ENCODE peak calls at places on chromosomes 5 and 9, in ten cellular contexts. One of them, this sample, is unnamed.

GRCh38 chr5:150640311-150641005 is at the start of gene SYNPO:
- DNase-seq in activated T-helper 1 cell treated with anti-CD3 and anti-CD28 coated beads, Interleukin-12 subunit alpha, Interleukin-12 subunit beta, Interleukin-2, Interleukin-4 antibody, amounts not matched to agents 30 ng/mL and 10 ng/mL and 1 ng/mL, durations not matched to agents 14 hours and 24 hours and 36 hours: no peak
- DNase-seq in nucleus accumbens: no peak
- DNase-seq in GM19239: no peak
- DNase-seq in stimulated activated naive CD8-positive, alpha-beta T cell treated with anti-CD3 and anti-CD28 coated beads, Interleukin-15, amount 100 ng/mL, for 72 hours: no peak
- DNase-seq in fibroblast of the conjunctiva: peak; percentile 75
- DNase-seq in AG04450: peak; percentile 80
- DNase-seq in CD8-positive, alpha-beta memory T cell: no peak
- DNase-seq in stimulated activated CD4-positive, alpha-beta T cell treated with anti-CD3 and anti-CD28 coated beads, Interleukin-4, amount 100 ng/mL, for 48 hours: no peak
- DNase-seq in effector memory CD8-positive, alpha-beta T cell: no peak
- DNase-seq in this sample: no peak

GRCh38 chr5:108650997-108651396 is 96.7 kb upstream of the FER start:
- DNase-seq in activated T-helper 1 cell treated with anti-CD3 and anti-CD28 coated beads, Interleukin-12 subunit alpha, Interleukin-12 subunit beta, Interleukin-2, Interleukin-4 antibody, amounts not matched to agents 30 ng/mL and 10 ng/mL and 1 ng/mL, durations not matched to agents 14 hours and 24 hours and 36 hours: no peak
- DNase-seq in nucleus accumbens: no peak
- DNase-seq in GM19239: no peak
- DNase-seq in stimulated activated naive CD8-positive, alpha-beta T cell treated with anti-CD3 and anti-CD28 coated beads, Interleukin-15, amount 100 ng/mL, for 72 hours: no peak
- DNase-seq in fibroblast of the conjunctiva: no peak
- DNase-seq in AG04450: no peak
- DNase-seq in CD8-positive, alpha-beta memory T cell: no peak
- DNase-seq in stimulated activated CD4-positive, alpha-beta T cell treated with anti-CD3 and anti-CD28 coated beads, Interleukin-4, amount 100 ng/mL, for 48 hours: no peak
- DNase-seq in effector memory CD8-positive, alpha-beta T cell: no peak
- DNase-seq in this sample: no peak

GRCh38 chr9:114652776-114653555 is 4.6 kb downstream of the TEX53 start:
- DNase-seq in activated T-helper 1 cell treated with anti-CD3 and anti-CD28 coated beads, Interleukin-12 subunit alpha, Interleukin-12 subunit beta, Interleukin-2, Interleukin-4 antibody, amounts not matched to agents 30 ng/mL and 10 ng/mL and 1 ng/mL, durations not matched to agents 14 hours and 24 hours and 36 hours: no peak
- DNase-seq in nucleus accumbens: no peak
- DNase-seq in GM19239: no peak
- DNase-seq in stimulated activated naive CD8-positive, alpha-beta T cell treated with anti-CD3 and anti-CD28 coated beads, Interleukin-15, amount 100 ng/mL, for 72 hours: no peak
- DNase-seq in fibroblast of the conjunctiva: no peak
- DNase-seq in AG04450: no peak
- DNase-seq in CD8-positive, alpha-beta memory T cell: no peak
- DNase-seq in stimulated activated CD4-positive, alpha-beta T cell treated with anti-CD3 and anti-CD28 coated beads, Interleukin-4, amount 100 ng/mL, for 48 hours: no peak
- DNase-seq in effector memory CD8-positive, alpha-beta T cell: no peak
- DNase-seq in this sample: no peak

GRCh38 chr5:73902327-73903051 is 276.5 kb downstream of the ARHGEF28 start:
- DNase-seq in activated T-helper 1 cell treated with anti-CD3 and anti-CD28 coated beads, Interleukin-12 subunit alpha, Interleukin-12 subunit beta, Interleukin-2, Interleukin-4 antibody, amounts not matched to agents 30 ng/mL and 10 ng/mL and 1 ng/mL, durations not matched to agents 14 hours and 24 hours and 36 hours: no peak
- DNase-seq in nucleus accumbens: no peak
- DNase-seq in GM19239: peak; percentile 31
- DNase-seq in stimulated activated naive CD8-positive, alpha-beta T cell treated with anti-CD3 and anti-CD28 coated beads, Interleukin-15, amount 100 ng/mL, for 72 hours: peak; percentile 13
- DNase-seq in fibroblast of the conjunctiva: peak; percentile 57
- DNase-seq in AG04450: no peak
- DNase-seq in CD8-positive, alpha-beta memory T cell: no peak
- DNase-seq in stimulated activated CD4-positive, alpha-beta T cell treated with anti-CD3 and anti-CD28 coated beads, Interleukin-4, amount 100 ng/mL, for 48 hours: no peak
- DNase-seq in effector memory CD8-positive, alpha-beta T cell: no peak
- DNase-seq in this sample: no peak

GRCh38 chr9:70554881-70555280 is 140.4 kb upstream of the KLF9 start:
- DNase-seq in activated T-helper 1 cell treated with anti-CD3 and anti-CD28 coated beads, Interleukin-12 subunit alpha, Interleukin-12 subunit beta, Interleukin-2, Interleukin-4 antibody, amounts not matched to agents 30 ng/mL and 10 ng/mL and 1 ng/mL, durations not matched to agents 14 hours and 24 hours and 36 hours: no peak
- DNase-seq in nucleus accumbens: no peak
- DNase-seq in GM19239: no peak
- DNase-seq in stimulated activated naive CD8-positive, alpha-beta T cell treated with anti-CD3 and anti-CD28 coated beads, Interleukin-15, amount 100 ng/mL, for 72 hours: no peak
- DNase-seq in fibroblast of the conjunctiva: no peak
- DNase-seq in AG04450: no peak
- DNase-seq in CD8-positive, alpha-beta memory T cell: no peak
- DNase-seq in stimulated activated CD4-positive, alpha-beta T cell treated with anti-CD3 and anti-CD28 coated beads, Interleukin-4, amount 100 ng/mL, for 48 hours: no peak
- DNase-seq in effector memory CD8-positive, alpha-beta T cell: no peak
- DNase-seq in this sample: no peak

GRCh38 chr5:149130121-149130931 is 11.0 kb upstream of the ABLIM3 start:
- DNase-seq in activated T-helper 1 cell treated with anti-CD3 and anti-CD28 coated beads, Interleukin-12 subunit alpha, Interleukin-12 subunit beta, Interleukin-2, Interleukin-4 antibody, amounts not matched to agents 30 ng/mL and 10 ng/mL and 1 ng/mL, durations not matched to agents 14 hours and 24 hours and 36 hours: no peak
- DNase-seq in nucleus accumbens: no peak
- DNase-seq in GM19239: no peak
- DNase-seq in stimulated activated naive CD8-positive, alpha-beta T cell treated with anti-CD3 and anti-CD28 coated beads, Interleukin-15, amount 100 ng/mL, for 72 hours: no peak
- DNase-seq in fibroblast of the conjunctiva: no peak
- DNase-seq in AG04450: no peak
- DNase-seq in CD8-positive, alpha-beta memory T cell: no peak
- DNase-seq in stimulated activated CD4-positive, alpha-beta T cell treated with anti-CD3 and anti-CD28 coated beads, Interleukin-4, amount 100 ng/mL, for 48 hours: no peak
- DNase-seq in effector memory CD8-positive, alpha-beta T cell: no peak
- DNase-seq in this sample: no peak

GRCh38 chr5:17252543-17252942 is 35.1 kb downstream of the BASP1 start:
- DNase-seq in activated T-helper 1 cell treated with anti-CD3 and anti-CD28 coated beads, Interleukin-12 subunit alpha, Interleukin-12 subunit beta, Interleukin-2, Interleukin-4 antibody, amounts not matched to agents 30 ng/mL and 10 ng/mL and 1 ng/mL, durations not matched to agents 14 hours and 24 hours and 36 hours: no peak
- DNase-seq in nucleus accumbens: no peak
- DNase-seq in GM19239: no peak
- DNase-seq in stimulated activated naive CD8-positive, alpha-beta T cell treated with anti-CD3 and anti-CD28 coated beads, Interleukin-15, amount 100 ng/mL, for 72 hours: no peak
- DNase-seq in fibroblast of the conjunctiva: no peak
- DNase-seq in AG04450: no peak
- DNase-seq in CD8-positive, alpha-beta memory T cell: no peak
- DNase-seq in stimulated activated CD4-positive, alpha-beta T cell treated with anti-CD3 and anti-CD28 coated beads, Interleukin-4, amount 100 ng/mL, for 48 hours: no peak
- DNase-seq in effector memory CD8-positive, alpha-beta T cell: no peak
- DNase-seq in this sample: no peak

GRCh38 chr5:59608745-59609144 is 284.8 kb downstream of the PDE4D start:
- DNase-seq in activated T-helper 1 cell treated with anti-CD3 and anti-CD28 coated beads, Interleukin-12 subunit alpha, Interleukin-12 subunit beta, Interleukin-2, Interleukin-4 antibody, amounts not matched to agents 30 ng/mL and 10 ng/mL and 1 ng/mL, durations not matched to agents 14 hours and 24 hours and 36 hours: no peak
- DNase-seq in nucleus accumbens: no peak
- DNase-seq in GM19239: no peak
- DNase-seq in stimulated activated naive CD8-positive, alpha-beta T cell treated with anti-CD3 and anti-CD28 coated beads, Interleukin-15, amount 100 ng/mL, for 72 hours: peak; percentile 31
- DNase-seq in fibroblast of the conjunctiva: no peak
- DNase-seq in AG04450: no peak
- DNase-seq in CD8-positive, alpha-beta memory T cell: no peak
- DNase-seq in stimulated activated CD4-positive, alpha-beta T cell treated with anti-CD3 and anti-CD28 coated beads, Interleukin-4, amount 100 ng/mL, for 48 hours: no peak
- DNase-seq in effector memory CD8-positive, alpha-beta T cell: no peak
- DNase-seq in this sample: no peak

GRCh38 chr5:91016954-91017690 is 366.0 kb downstream of the ARRDC3 start:
- DNase-seq in activated T-helper 1 cell treated with anti-CD3 and anti-CD28 coated beads, Interleukin-12 subunit alpha, Interleukin-12 subunit beta, Interleukin-2, Interleukin-4 antibody, amounts not matched to agents 30 ng/mL and 10 ng/mL and 1 ng/mL, durations not matched to agents 14 hours and 24 hours and 36 hours: no peak
- DNase-seq in nucleus accumbens: no peak
- DNase-seq in GM19239: no peak
- DNase-seq in stimulated activated naive CD8-positive, alpha-beta T cell treated with anti-CD3 and anti-CD28 coated beads, Interleukin-15, amount 100 ng/mL, for 72 hours: no peak
- DNase-seq in fibroblast of the conjunctiva: peak; percentile 80
- DNase-seq in AG04450: peak; percentile 6
- DNase-seq in CD8-positive, alpha-beta memory T cell: no peak
- DNase-seq in stimulated activated CD4-positive, alpha-beta T cell treated with anti-CD3 and anti-CD28 coated beads, Interleukin-4, amount 100 ng/mL, for 48 hours: no peak
- DNase-seq in effector memory CD8-positive, alpha-beta T cell: no peak
- DNase-seq in this sample: no peak

GRCh38 chr5:16685069-16685468 is 68.3 kb upstream of the RETREG1 start:
- DNase-seq in activated T-helper 1 cell treated with anti-CD3 and anti-CD28 coated beads, Interleukin-12 subunit alpha, Interleukin-12 subunit beta, Interleukin-2, Interleukin-4 antibody, amounts not matched to agents 30 ng/mL and 10 ng/mL and 1 ng/mL, durations not matched to agents 14 hours and 24 hours and 36 hours: no peak
- DNase-seq in nucleus accumbens: no peak
- DNase-seq in GM19239: no peak
- DNase-seq in stimulated activated naive CD8-positive, alpha-beta T cell treated with anti-CD3 and anti-CD28 coated beads, Interleukin-15, amount 100 ng/mL, for 72 hours: no peak
- DNase-seq in fibroblast of the conjunctiva: no peak
- DNase-seq in AG04450: no peak
- DNase-seq in CD8-positive, alpha-beta memory T cell: no peak
- DNase-seq in stimulated activated CD4-positive, alpha-beta T cell treated with anti-CD3 and anti-CD28 coated beads, Interleukin-4, amount 100 ng/mL, for 48 hours: no peak
- DNase-seq in effector memory CD8-positive, alpha-beta T cell: no peak
- DNase-seq in this sample: no peak

GRCh38 chr9:117306032-117306431 is 108.8 kb downstream of the ASTN2 start:
- DNase-seq in activated T-helper 1 cell treated with anti-CD3 and anti-CD28 coated beads, Interleukin-12 subunit alpha, Interleukin-12 subunit beta, Interleukin-2, Interleukin-4 antibody, amounts not matched to agents 30 ng/mL and 10 ng/mL and 1 ng/mL, durations not matched to agents 14 hours and 24 hours and 36 hours: no peak
- DNase-seq in nucleus accumbens: no peak
- DNase-seq in GM19239: no peak
- DNase-seq in stimulated activated naive CD8-positive, alpha-beta T cell treated with anti-CD3 and anti-CD28 coated beads, Interleukin-15, amount 100 ng/mL, for 72 hours: no peak
- DNase-seq in fibroblast of the conjunctiva: no peak
- DNase-seq in AG04450: no peak
- DNase-seq in CD8-positive, alpha-beta memory T cell: no peak
- DNase-seq in stimulated activated CD4-positive, alpha-beta T cell treated with anti-CD3 and anti-CD28 coated beads, Interleukin-4, amount 100 ng/mL, for 48 hours: no peak
- DNase-seq in effector memory CD8-positive, alpha-beta T cell: no peak
- DNase-seq in this sample: no peak

GRCh38 chr5:32935292-32935691 is 224.2 kb downstream of the NPR3 start:
- DNase-seq in activated T-helper 1 cell treated with anti-CD3 and anti-CD28 coated beads, Interleukin-12 subunit alpha, Interleukin-12 subunit beta, Interleukin-2, Interleukin-4 antibody, amounts not matched to agents 30 ng/mL and 10 ng/mL and 1 ng/mL, durations not matched to agents 14 hours and 24 hours and 36 hours: no peak
- DNase-seq in nucleus accumbens: no peak
- DNase-seq in GM19239: no peak
- DNase-seq in stimulated activated naive CD8-positive, alpha-beta T cell treated with anti-CD3 and anti-CD28 coated beads, Interleukin-15, amount 100 ng/mL, for 72 hours: no peak
- DNase-seq in fibroblast of the conjunctiva: no peak
- DNase-seq in AG04450: no peak
- DNase-seq in CD8-positive, alpha-beta memory T cell: no peak
- DNase-seq in stimulated activated CD4-positive, alpha-beta T cell treated with anti-CD3 and anti-CD28 coated beads, Interleukin-4, amount 100 ng/mL, for 48 hours: no peak
- DNase-seq in effector memory CD8-positive, alpha-beta T cell: no peak
- DNase-seq in this sample: no peak

GRCh38 chr5:58407042-58407709 is 52.7 kb downstream of the PLK2 start:
- DNase-seq in activated T-helper 1 cell treated with anti-CD3 and anti-CD28 coated beads, Interleukin-12 subunit alpha, Interleukin-12 subunit beta, Interleukin-2, Interleukin-4 antibody, amounts not matched to agents 30 ng/mL and 10 ng/mL and 1 ng/mL, durations not matched to agents 14 hours and 24 hours and 36 hours: no peak
- DNase-seq in nucleus accumbens: no peak
- DNase-seq in GM19239: no peak
- DNase-seq in stimulated activated naive CD8-positive, alpha-beta T cell treated with anti-CD3 and anti-CD28 coated beads, Interleukin-15, amount 100 ng/mL, for 72 hours: no peak
- DNase-seq in fibroblast of the conjunctiva: peak; percentile 4
- DNase-seq in AG04450: peak; percentile 55
- DNase-seq in CD8-positive, alpha-beta memory T cell: no peak
- DNase-seq in stimulated activated CD4-positive, alpha-beta T cell treated with anti-CD3 and anti-CD28 coated beads, Interleukin-4, amount 100 ng/mL, for 48 hours: no peak
- DNase-seq in effector memory CD8-positive, alpha-beta T cell: no peak
- DNase-seq in this sample: no peak

GRCh38 chr9:98215266-98215665 is 22.8 kb upstream of the CORO2A start:
- DNase-seq in activated T-helper 1 cell treated with anti-CD3 and anti-CD28 coated beads, Interleukin-12 subunit alpha, Interleukin-12 subunit beta, Interleukin-2, Interleukin-4 antibody, amounts not matched to agents 30 ng/mL and 10 ng/mL and 1 ng/mL, durations not matched to agents 14 hours and 24 hours and 36 hours: no peak
- DNase-seq in nucleus accumbens: no peak
- DNase-seq in GM19239: no peak
- DNase-seq in stimulated activated naive CD8-positive, alpha-beta T cell treated with anti-CD3 and anti-CD28 coated beads, Interleukin-15, amount 100 ng/mL, for 72 hours: no peak
- DNase-seq in fibroblast of the conjunctiva: no peak
- DNase-seq in AG04450: no peak
- DNase-seq in CD8-positive, alpha-beta memory T cell: no peak
- DNase-seq in stimulated activated CD4-positive, alpha-beta T cell treated with anti-CD3 and anti-CD28 coated beads, Interleukin-4, amount 100 ng/mL, for 48 hours: no peak
- DNase-seq in effector memory CD8-positive, alpha-beta T cell: no peak
- DNase-seq in this sample: no peak

GRCh38 chr9:8599937-8600336 is 800.4 kb upstream of the DMAC1 start:
- DNase-seq in activated T-helper 1 cell treated with anti-CD3 and anti-CD28 coated beads, Interleukin-12 subunit alpha, Interleukin-12 subunit beta, Interleukin-2, Interleukin-4 antibody, amounts not matched to agents 30 ng/mL and 10 ng/mL and 1 ng/mL, durations not matched to agents 14 hours and 24 hours and 36 hours: no peak
- DNase-seq in nucleus accumbens: peak; percentile 22
- DNase-seq in GM19239: no peak
- DNase-seq in stimulated activated naive CD8-positive, alpha-beta T cell treated with anti-CD3 and anti-CD28 coated beads, Interleukin-15, amount 100 ng/mL, for 72 hours: no peak
- DNase-seq in fibroblast of the conjunctiva: no peak
- DNase-seq in AG04450: no peak
- DNase-seq in CD8-positive, alpha-beta memory T cell: no peak
- DNase-seq in stimulated activated CD4-positive, alpha-beta T cell treated with anti-CD3 and anti-CD28 coated beads, Interleukin-4, amount 100 ng/mL, for 48 hours: no peak
- DNase-seq in effector memory CD8-positive, alpha-beta T cell: no peak
- DNase-seq in this sample: no peak

GRCh38 chr9:899440-900184 is 58.1 kb downstream of the DMRT1 start:
- DNase-seq in activated T-helper 1 cell treated with anti-CD3 and anti-CD28 coated beads, Interleukin-12 subunit alpha, Interleukin-12 subunit beta, Interleukin-2, Interleukin-4 antibody, amounts not matched to agents 30 ng/mL and 10 ng/mL and 1 ng/mL, durations not matched to agents 14 hours and 24 hours and 36 hours: no peak
- DNase-seq in nucleus accumbens: no peak
- DNase-seq in GM19239: no peak
- DNase-seq in stimulated activated naive CD8-positive, alpha-beta T cell treated with anti-CD3 and anti-CD28 coated beads, Interleukin-15, amount 100 ng/mL, for 72 hours: no peak
- DNase-seq in fibroblast of the conjunctiva: no peak
- DNase-seq in AG04450: no peak
- DNase-seq in CD8-positive, alpha-beta memory T cell: no peak
- DNase-seq in stimulated activated CD4-positive, alpha-beta T cell treated with anti-CD3 and anti-CD28 coated beads, Interleukin-4, amount 100 ng/mL, for 48 hours: no peak
- DNase-seq in effector memory CD8-positive, alpha-beta T cell: no peak
- DNase-seq in this sample: no peak

GRCh38 chr5:40877371-40877988 is 31.8 kb upstream of the C7 start:
- DNase-seq in activated T-helper 1 cell treated with anti-CD3 and anti-CD28 coated beads, Interleukin-12 subunit alpha, Interleukin-12 subunit beta, Interleukin-2, Interleukin-4 antibody, amounts not matched to agents 30 ng/mL and 10 ng/mL and 1 ng/mL, durations not matched to agents 14 hours and 24 hours and 36 hours: no peak
- DNase-seq in nucleus accumbens: no peak
- DNase-seq in GM19239: no peak
- DNase-seq in stimulated activated naive CD8-positive, alpha-beta T cell treated with anti-CD3 and anti-CD28 coated beads, Interleukin-15, amount 100 ng/mL, for 72 hours: peak; percentile 14
- DNase-seq in fibroblast of the conjunctiva: no peak
- DNase-seq in AG04450: no peak
- DNase-seq in CD8-positive, alpha-beta memory T cell: no peak
- DNase-seq in stimulated activated CD4-positive, alpha-beta T cell treated with anti-CD3 and anti-CD28 coated beads, Interleukin-4, amount 100 ng/mL, for 48 hours: peak; percentile 5
- DNase-seq in effector memory CD8-positive, alpha-beta T cell: no peak
- DNase-seq in this sample: no peak

GRCh38 chr9:6667633-6668280 is 22.2 kb upstream of the GLDC start:
- DNase-seq in activated T-helper 1 cell treated with anti-CD3 and anti-CD28 coated beads, Interleukin-12 subunit alpha, Interleukin-12 subunit beta, Interleukin-2, Interleukin-4 antibody, amounts not matched to agents 30 ng/mL and 10 ng/mL and 1 ng/mL, durations not matched to agents 14 hours and 24 hours and 36 hours: no peak
- DNase-seq in nucleus accumbens: no peak
- DNase-seq in GM19239: no peak
- DNase-seq in stimulated activated naive CD8-positive, alpha-beta T cell treated with anti-CD3 and anti-CD28 coated beads, Interleukin-15, amount 100 ng/mL, for 72 hours: no peak
- DNase-seq in fibroblast of the conjunctiva: peak; percentile 16
- DNase-seq in AG04450: no peak
- DNase-seq in CD8-positive, alpha-beta memory T cell: no peak
- DNase-seq in stimulated activated CD4-positive, alpha-beta T cell treated with anti-CD3 and anti-CD28 coated beads, Interleukin-4, amount 100 ng/mL, for 48 hours: no peak
- DNase-seq in effector memory CD8-positive, alpha-beta T cell: no peak
- DNase-seq in this sample: no peak

GRCh38 chr5:116504593-116504992 is 70.0 kb downstream of the SEMA6A start:
- DNase-seq in activated T-helper 1 cell treated with anti-CD3 and anti-CD28 coated beads, Interleukin-12 subunit alpha, Interleukin-12 subunit beta, Interleukin-2, Interleukin-4 antibody, amounts not matched to agents 30 ng/mL and 10 ng/mL and 1 ng/mL, durations not matched to agents 14 hours and 24 hours and 36 hours: no peak
- DNase-seq in nucleus accumbens: no peak
- DNase-seq in GM19239: no peak
- DNase-seq in stimulated activated naive CD8-positive, alpha-beta T cell treated with anti-CD3 and anti-CD28 coated beads, Interleukin-15, amount 100 ng/mL, for 72 hours: no peak
- DNase-seq in fibroblast of the conjunctiva: no peak
- DNase-seq in AG04450: no peak
- DNase-seq in CD8-positive, alpha-beta memory T cell: no peak
- DNase-seq in stimulated activated CD4-positive, alpha-beta T cell treated with anti-CD3 and anti-CD28 coated beads, Interleukin-4, amount 100 ng/mL, for 48 hours: no peak
- DNase-seq in effector memory CD8-positive, alpha-beta T cell: no peak
- DNase-seq in this sample: no peak

GRCh38 chr5:17001418-17001817 is 65.3 kb upstream of the MYO10 start:
- DNase-seq in activated T-helper 1 cell treated with anti-CD3 and anti-CD28 coated beads, Interleukin-12 subunit alpha, Interleukin-12 subunit beta, Interleukin-2, Interleukin-4 antibody, amounts not matched to agents 30 ng/mL and 10 ng/mL and 1 ng/mL, durations not matched to agents 14 hours and 24 hours and 36 hours: no peak
- DNase-seq in nucleus accumbens: no peak
- DNase-seq in GM19239: no peak
- DNase-seq in stimulated activated naive CD8-positive, alpha-beta T cell treated with anti-CD3 and anti-CD28 coated beads, Interleukin-15, amount 100 ng/mL, for 72 hours: no peak
- DNase-seq in fibroblast of the conjunctiva: no peak
- DNase-seq in AG04450: no peak
- DNase-seq in CD8-positive, alpha-beta memory T cell: no peak
- DNase-seq in stimulated activated CD4-positive, alpha-beta T cell treated with anti-CD3 and anti-CD28 coated beads, Interleukin-4, amount 100 ng/mL, for 48 hours: no peak
- DNase-seq in effector memory CD8-positive, alpha-beta T cell: no peak
- DNase-seq in this sample: no peak

GRCh38 chr5:142931896-142932686 is 161.9 kb downstream of the ARHGAP26 start:
- DNase-seq in activated T-helper 1 cell treated with anti-CD3 and anti-CD28 coated beads, Interleukin-12 subunit alpha, Interleukin-12 subunit beta, Interleukin-2, Interleukin-4 antibody, amounts not matched to agents 30 ng/mL and 10 ng/mL and 1 ng/mL, durations not matched to agents 14 hours and 24 hours and 36 hours: no peak
- DNase-seq in nucleus accumbens: no peak
- DNase-seq in GM19239: no peak
- DNase-seq in stimulated activated naive CD8-positive, alpha-beta T cell treated with anti-CD3 and anti-CD28 coated beads, Interleukin-15, amount 100 ng/mL, for 72 hours: no peak
- DNase-seq in fibroblast of the conjunctiva: no peak
- DNase-seq in AG04450: no peak
- DNase-seq in CD8-positive, alpha-beta memory T cell: no peak
- DNase-seq in stimulated activated CD4-positive, alpha-beta T cell treated with anti-CD3 and anti-CD28 coated beads, Interleukin-4, amount 100 ng/mL, for 48 hours: no peak
- DNase-seq in effector memory CD8-positive, alpha-beta T cell: no peak
- DNase-seq in this sample: no peak

GRCh38 chr5:155008669-155009068 is 4.9 kb upstream of the KIF4B start:
- DNase-seq in activated T-helper 1 cell treated with anti-CD3 and anti-CD28 coated beads, Interleukin-12 subunit alpha, Interleukin-12 subunit beta, Interleukin-2, Interleukin-4 antibody, amounts not matched to agents 30 ng/mL and 10 ng/mL and 1 ng/mL, durations not matched to agents 14 hours and 24 hours and 36 hours: no peak
- DNase-seq in nucleus accumbens: no peak
- DNase-seq in GM19239: no peak
- DNase-seq in stimulated activated naive CD8-positive, alpha-beta T cell treated with anti-CD3 and anti-CD28 coated beads, Interleukin-15, amount 100 ng/mL, for 72 hours: no peak
- DNase-seq in fibroblast of the conjunctiva: no peak
- DNase-seq in AG04450: no peak
- DNase-seq in CD8-positive, alpha-beta memory T cell: no peak
- DNase-seq in stimulated activated CD4-positive, alpha-beta T cell treated with anti-CD3 and anti-CD28 coated beads, Interleukin-4, amount 100 ng/mL, for 48 hours: no peak
- DNase-seq in effector memory CD8-positive, alpha-beta T cell: no peak
- DNase-seq in this sample: no peak

GRCh38 chr5:132057498-132058255 is 2.8 kb upstream of the IL3 start:
- DNase-seq in activated T-helper 1 cell treated with anti-CD3 and anti-CD28 coated beads, Interleukin-12 subunit alpha, Interleukin-12 subunit beta, Interleukin-2, Interleukin-4 antibody, amounts not matched to agents 30 ng/mL and 10 ng/mL and 1 ng/mL, durations not matched to agents 14 hours and 24 hours and 36 hours: no peak
- DNase-seq in nucleus accumbens: no peak
- DNase-seq in GM19239: no peak
- DNase-seq in stimulated activated naive CD8-positive, alpha-beta T cell treated with anti-CD3 and anti-CD28 coated beads, Interleukin-15, amount 100 ng/mL, for 72 hours: peak; percentile 8
- DNase-seq in fibroblast of the conjunctiva: no peak
- DNase-seq in AG04450: no peak
- DNase-seq in CD8-positive, alpha-beta memory T cell: no peak
- DNase-seq in stimulated activated CD4-positive, alpha-beta T cell treated with anti-CD3 and anti-CD28 coated beads, Interleukin-4, amount 100 ng/mL, for 48 hours: no peak
- DNase-seq in effector memory CD8-positive, alpha-beta T cell: no peak
- DNase-seq in this sample: no peak

GRCh38 chr9:27303219-27303618 is 6.3 kb upstream of the EQTN start:
- DNase-seq in activated T-helper 1 cell treated with anti-CD3 and anti-CD28 coated beads, Interleukin-12 subunit alpha, Interleukin-12 subunit beta, Interleukin-2, Interleukin-4 antibody, amounts not matched to agents 30 ng/mL and 10 ng/mL and 1 ng/mL, durations not matched to agents 14 hours and 24 hours and 36 hours: no peak
- DNase-seq in nucleus accumbens: no peak
- DNase-seq in GM19239: no peak
- DNase-seq in stimulated activated naive CD8-positive, alpha-beta T cell treated with anti-CD3 and anti-CD28 coated beads, Interleukin-15, amount 100 ng/mL, for 72 hours: no peak
- DNase-seq in fibroblast of the conjunctiva: no peak
- DNase-seq in AG04450: no peak
- DNase-seq in CD8-positive, alpha-beta memory T cell: no peak
- DNase-seq in stimulated activated CD4-positive, alpha-beta T cell treated with anti-CD3 and anti-CD28 coated beads, Interleukin-4, amount 100 ng/mL, for 48 hours: no peak
- DNase-seq in effector memory CD8-positive, alpha-beta T cell: no peak
- DNase-seq in this sample: no peak

GRCh38 chr9:87909310-87910041 is 8.3 kb upstream of the SPATA31C1 start:
- DNase-seq in activated T-helper 1 cell treated with anti-CD3 and anti-CD28 coated beads, Interleukin-12 subunit alpha, Interleukin-12 subunit beta, Interleukin-2, Interleukin-4 antibody, amounts not matched to agents 30 ng/mL and 10 ng/mL and 1 ng/mL, durations not matched to agents 14 hours and 24 hours and 36 hours: no peak
- DNase-seq in nucleus accumbens: no peak
- DNase-seq in GM19239: no peak
- DNase-seq in stimulated activated naive CD8-positive, alpha-beta T cell treated with anti-CD3 and anti-CD28 coated beads, Interleukin-15, amount 100 ng/mL, for 72 hours: no peak
- DNase-seq in fibroblast of the conjunctiva: no peak
- DNase-seq in AG04450: no peak
- DNase-seq in CD8-positive, alpha-beta memory T cell: no peak
- DNase-seq in stimulated activated CD4-positive, alpha-beta T cell treated with anti-CD3 and anti-CD28 coated beads, Interleukin-4, amount 100 ng/mL, for 48 hours: no peak
- DNase-seq in effector memory CD8-positive, alpha-beta T cell: no peak
- DNase-seq in this sample: no peak

GRCh38 chr9:133733421-133734250 is 4.5 kb downstream of the SARDH start:
- DNase-seq in activated T-helper 1 cell treated with anti-CD3 and anti-CD28 coated beads, Interleukin-12 subunit alpha, Interleukin-12 subunit beta, Interleukin-2, Interleukin-4 antibody, amounts not matched to agents 30 ng/mL and 10 ng/mL and 1 ng/mL, durations not matched to agents 14 hours and 24 hours and 36 hours: no peak
- DNase-seq in nucleus accumbens: no peak
- DNase-seq in GM19239: no peak
- DNase-seq in stimulated activated naive CD8-positive, alpha-beta T cell treated with anti-CD3 and anti-CD28 coated beads, Interleukin-15, amount 100 ng/mL, for 72 hours: no peak
- DNase-seq in fibroblast of the conjunctiva: no peak
- DNase-seq in AG04450: no peak
- DNase-seq in CD8-positive, alpha-beta memory T cell: no peak
- DNase-seq in stimulated activated CD4-positive, alpha-beta T cell treated with anti-CD3 and anti-CD28 coated beads, Interleukin-4, amount 100 ng/mL, for 48 hours: no peak
- DNase-seq in effector memory CD8-positive, alpha-beta T cell: no peak
- DNase-seq in this sample: no peak

GRCh38 chr5:59266410-59266809 is 627.1 kb downstream of the PDE4D start:
- DNase-seq in activated T-helper 1 cell treated with anti-CD3 and anti-CD28 coated beads, Interleukin-12 subunit alpha, Interleukin-12 subunit beta, Interleukin-2, Interleukin-4 antibody, amounts not matched to agents 30 ng/mL and 10 ng/mL and 1 ng/mL, durations not matched to agents 14 hours and 24 hours and 36 hours: no peak
- DNase-seq in nucleus accumbens: no peak
- DNase-seq in GM19239: no peak
- DNase-seq in stimulated activated naive CD8-positive, alpha-beta T cell treated with anti-CD3 and anti-CD28 coated beads, Interleukin-15, amount 100 ng/mL, for 72 hours: no peak
- DNase-seq in fibroblast of the conjunctiva: no peak
- DNase-seq in AG04450: no peak
- DNase-seq in CD8-positive, alpha-beta memory T cell: no peak
- DNase-seq in stimulated activated CD4-positive, alpha-beta T cell treated with anti-CD3 and anti-CD28 coated beads, Interleukin-4, amount 100 ng/mL, for 48 hours: no peak
- DNase-seq in effector memory CD8-positive, alpha-beta T cell: no peak
- DNase-seq in this sample: no peak

GRCh38 chr9:96218821-96219614 is 83.0 kb downstream of the HSD17B3 start:
- DNase-seq in activated T-helper 1 cell treated with anti-CD3 and anti-CD28 coated beads, Interleukin-12 subunit alpha, Interleukin-12 subunit beta, Interleukin-2, Interleukin-4 antibody, amounts not matched to agents 30 ng/mL and 10 ng/mL and 1 ng/mL, durations not matched to agents 14 hours and 24 hours and 36 hours: no peak
- DNase-seq in nucleus accumbens: no peak
- DNase-seq in GM19239: no peak
- DNase-seq in stimulated activated naive CD8-positive, alpha-beta T cell treated with anti-CD3 and anti-CD28 coated beads, Interleukin-15, amount 100 ng/mL, for 72 hours: peak; percentile 24
- DNase-seq in fibroblast of the conjunctiva: no peak
- DNase-seq in AG04450: no peak
- DNase-seq in CD8-positive, alpha-beta memory T cell: no peak
- DNase-seq in stimulated activated CD4-positive, alpha-beta T cell treated with anti-CD3 and anti-CD28 coated beads, Interleukin-4, amount 100 ng/mL, for 48 hours: no peak
- DNase-seq in effector memory CD8-positive, alpha-beta T cell: no peak
- DNase-seq in this sample: no peak

This sample was measured in GM18507.